ENCODE peak calls at places on chromosomes 11 and 22, in seven cellular contexts. T, B, U, J, C, E and Q are unnamed samples.

GRCh38 chr22:42868751-42869251 is 11.7 kb upstream of the ARFGAP3 start:
- DNase-seq in B (peak; percentile 87), E (no peak), J (no peak), T (peak; percentile 72), C (no peak), U (peak; percentile 83), Q (no peak)

GRCh38 chr22:24554316-24555159 is at the start of gene GUCD1:
- DNase-seq in C (peak; percentile 27), B (no peak), E (peak; percentile 18), T (no peak), U (no peak), J (peak; percentile 63), Q (no peak)

GRCh38 chr11:73360743-73361369 is 15.3 kb upstream of the RELT start:
- DNase-seq in J (no peak), C (no peak), E (no peak), U (no peak), T (no peak), B (no peak), Q (no peak)

GRCh38 chr11:47995318-47995717 is 15.0 kb downstream of the PTPRJ start:
- DNase-seq in U (no peak), E (no peak), J (peak; percentile 61), C (no peak), T (no peak), B (no peak), Q (no peak)

GRCh38 chr11:66012371-66012945 is 650 bp downstream of the CST6 start:
- DNase-seq in T (no peak), B (no peak), U (no peak), C (no peak), E (no peak), J (no peak), Q (no peak)

GRCh38 chr11:60863550-60864521 is 3.5 kb upstream of the ZP1 start:
- DNase-seq in J (no peak), E (no peak), T (no peak), B (no peak), C (no peak), U (no peak), Q (no peak)

GRCh38 chr11:78168539-78169477 is 19.6 kb downstream of the KCTD21 start:
- DNase-seq in B (no peak), T (peak; percentile 87), J (peak; percentile 48), U (peak; percentile 99), C (no peak), E (no peak), Q (peak; percentile 86)

GRCh38 chr11:116082256-116082655 is 578.0 kb upstream of the CADM1 start:
- DNase-seq in T (no peak), U (no peak), J (no peak), E (no peak), B (no peak), C (no peak), Q (no peak)

GRCh38 chr11:45193695-45194094 is 47.3 kb downstream of the PRDM11 start:
- DNase-seq in T (no peak), C (no peak), B (no peak), U (no peak), E (no peak), J (no peak), Q (no peak)

GRCh38 chr11:122756417-122756816 is 81.9 kb upstream of the CRTAM start:
- DNase-seq in T (no peak), J (no peak), U (no peak), B (no peak), C (no peak), E (no peak), Q (no peak)

GRCh38 chr22:23894710-23895598 is 771 bp downstream of the MIF start:
- DNase-seq in C (peak; percentile 83), B (peak; percentile 88), J (peak; percentile 85), T (peak; percentile 58), U (no peak), E (peak; percentile 67), Q (peak; percentile 66)

GRCh38 chr22:19691721-19692341 is 22.5 kb upstream of the SEPTIN5 start:
- DNase-seq in J (no peak), E (peak; percentile 63), U (no peak), T (no peak), C (peak; percentile 78), B (peak; percentile 50), Q (peak; percentile 24)

GRCh38 chr11:309558-309855 is 1.9 kb downstream of the IFITM2 start:
- DNase-seq in B (no peak), E (no peak), C (no peak), T (no peak), U (no peak), J (no peak), Q (no peak)
- H3K4me3 ChIP-seq in B (peak overlapping the region; percentile 57), E (no peak overlapping the region), C (no peak overlapping the region), T (peak overlapping the region; percentile 65), U (peak overlapping the region; percentile 73), J (peak overlapping the region; percentile 33), Q (peak overlapping the region; percentile 53)

GRCh38 chr22:38479096-38479840 is 11.4 kb downstream of the KDELR3 start:
- DNase-seq in U (no peak), B (no peak), C (no peak), E (no peak), J (no peak), T (no peak), Q (no peak)

GRCh38 chr22:38484244-38484643 is 16.3 kb downstream of the KDELR3 start:
- DNase-seq in T (no peak), E (no peak), U (no peak), C (no peak), B (no peak), J (no peak), Q (no peak)

GRCh38 chr22:38482662-38483308 is 14.9 kb downstream of the KDELR3 start:
- DNase-seq in T (no peak), U (no peak), J (no peak), E (no peak), C (no peak), B (no peak), Q (no peak)

GRCh38 chr22:38481871-38482332 is 14.0 kb downstream of the KDELR3 start:
- DNase-seq in T (no peak), E (no peak), J (no peak), B (no peak), C (no peak), U (no peak), Q (no peak)

GRCh38 chr22:38481162-38481870 is 13.4 kb downstream of the KDELR3 start:
- DNase-seq in C (no peak), J (no peak), B (no peak), U (no peak), T (no peak), E (no peak), Q (no peak)
- H3K4me3 ChIP-seq in C (no peak overlapping the region), J (no peak overlapping the region), B (no peak overlapping the region), U (no peak overlapping the region), T (no peak overlapping the region), E (no peak overlapping the region), Q (no peak overlapping the region)

GRCh38 chr11:57777969-57778317 is 16.3 kb downstream of the CTNND1 start:
- DNase-seq in J (peak; percentile 87), T (no peak), B (no peak), E (peak; percentile 63), C (peak; percentile 54), U (no peak), Q (no peak)
- H3K4me3 ChIP-seq in J (no peak overlapping the region), T (peak overlapping the region; percentile 33), B (no peak overlapping the region), E (peak overlapping the region; percentile 3), C (peak overlapping the region; percentile 29), U (peak overlapping the region; percentile 54), Q (peak overlapping the region; percentile 18)

GRCh38 chr11:10327254-10327653 is 22.4 kb downstream of the ADM start:
- DNase-seq in T (no peak), U (no peak), J (no peak), E (peak; percentile 37), B (no peak), C (no peak), Q (no peak)
- H3K4me3 ChIP-seq in T (no peak overlapping the region), U (no peak overlapping the region), J (no peak overlapping the region), E (no peak overlapping the region), B (no peak overlapping the region), C (no peak overlapping the region), Q (no peak overlapping the region)

DNA sequence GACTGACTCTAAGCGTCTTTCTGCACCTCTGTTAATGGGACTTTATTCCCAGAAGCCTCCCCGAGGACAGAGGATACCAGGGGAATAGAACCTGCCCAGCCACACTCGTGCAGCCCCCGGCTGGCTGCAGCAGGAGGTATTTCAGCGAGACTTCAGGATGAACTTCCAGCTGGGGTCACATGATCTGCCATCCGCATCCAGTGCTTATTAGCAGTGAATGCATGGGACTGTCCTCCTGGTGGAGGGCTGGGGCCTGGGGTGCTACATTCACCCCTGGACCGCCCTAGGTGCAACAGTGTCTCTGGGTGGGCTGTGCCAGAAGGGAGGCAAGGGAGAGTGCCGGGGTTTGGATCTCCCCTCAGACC is 1.6 kb downstream of the DUSP8 start:
- DNase-seq in J (peak; percentile 19), E (no peak), U (no peak), C (no peak), T (no peak), B (no peak), Q (no peak)
- H3K4me3 ChIP-seq in J (peak overlapping the region; percentile 58), E (no peak overlapping the region), U (peak overlapping the region; percentile 81), C (no peak overlapping the region), T (peak overlapping the region; percentile 74), B (no peak overlapping the region), Q (no peak overlapping the region)

DNA sequence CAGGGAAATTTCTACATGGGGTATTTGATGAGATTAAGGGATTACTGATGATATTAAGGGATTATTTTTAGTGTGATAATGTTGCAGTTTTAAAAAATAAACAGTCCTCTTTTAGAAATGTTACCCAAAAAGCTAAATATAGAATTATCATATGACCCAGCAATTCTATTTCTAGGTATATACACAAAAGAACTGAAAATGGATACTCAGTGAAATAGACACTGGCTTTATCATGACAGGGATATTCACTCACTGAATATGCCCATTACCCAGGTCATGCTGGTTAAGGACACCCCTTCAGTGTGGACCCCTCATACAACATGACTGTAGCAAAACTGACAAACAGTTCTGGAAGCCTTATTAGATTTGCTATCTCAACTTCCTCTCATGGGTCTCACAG is 27.8 kb downstream of the USP28 start:
- DNase-seq in U (no peak), B (no peak), J (no peak), C (no peak), T (no peak), E (no peak), Q (no peak)
- H3K4me3 ChIP-seq in U (no peak overlapping the region), B (no peak overlapping the region), J (no peak overlapping the region), C (no peak overlapping the region), T (no peak overlapping the region), E (no peak overlapping the region), Q (no peak overlapping the region)

GRCh38 chr11:126081915-126082250 is 19.2 kb upstream of the CDON start:
- DNase-seq in J (no peak), T (no peak), B (no peak), U (no peak), E (no peak), C (no peak), Q (no peak)
- H3K4me3 ChIP-seq in J (no peak overlapping the region), T (no peak overlapping the region), B (no peak overlapping the region), U (no peak overlapping the region), E (no peak overlapping the region), C (no peak overlapping the region), Q (no peak overlapping the region)

DNA sequence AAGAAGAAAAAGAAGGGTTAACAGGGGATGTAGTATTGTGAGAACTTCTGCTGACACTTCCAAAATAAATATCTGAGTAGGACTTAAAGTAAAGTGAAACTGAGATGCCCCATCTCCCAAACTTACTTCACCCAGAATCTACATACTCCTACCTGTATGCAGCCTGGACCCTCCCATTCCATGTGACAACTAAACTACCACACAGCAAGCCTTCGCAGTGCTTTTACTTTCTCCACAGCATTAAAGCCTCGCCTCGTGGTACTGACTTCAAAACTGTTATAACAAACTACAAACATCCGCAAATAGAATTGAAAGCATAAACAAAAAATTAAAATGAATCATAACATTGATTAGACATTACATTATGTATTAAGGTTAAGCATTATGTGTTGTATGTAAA is 988 bp downstream of the MPZL2 start:
- DNase-seq in B (no peak), E (peak; percentile 13), J (peak; percentile 54), U (no peak), T (no peak), C (no peak), Q (no peak)
- H3K4me3 ChIP-seq in B (peak overlapping the region; percentile 33), E (peak overlapping the region; percentile 57), J (peak overlapping the region; percentile 40), U (peak overlapping the region; percentile 52), T (peak overlapping the region; percentile 49), C (peak overlapping the region; percentile 91), Q (no peak overlapping the region)

GRCh38 chr11:79466411-79466810 is 25.6 kb upstream of the TENM4 start:
- DNase-seq in C (peak; percentile 57), T (no peak), B (no peak), U (no peak), J (no peak), E (peak; percentile 56), Q (peak; percentile 33)
- H3K4me3 ChIP-seq in C (no peak overlapping the region), T (no peak overlapping the region), B (no peak overlapping the region), U (no peak overlapping the region), J (no peak overlapping the region), E (no peak overlapping the region), Q (no peak overlapping the region)